ENCODE peak calls at places on chromosomes 11 and 22, in eight cellular contexts. O is fibroblast of the aortic adventitia, I is kidney, V is uterus, E is spleen, G is breast epithelium, D is brain microvascular endothelial cell, X is H1. T is an unnamed sample.

GRCh38 chr22:43305806-43306205 is 37.4 kb downstream of the SCUBE1 start:
- DNase-seq in O (no peak), I (no peak), V (no peak), E (no peak), G (no peak), D (no peak), X (no peak), T (no peak)

GRCh38 chr22:40748388-40748970 is 69.2 kb downstream of the MCHR1 start:
- DNase-seq in O (no peak), I (no peak), V (no peak), E (no peak), G (no peak), D (no peak), X (no peak), T (no peak)

GRCh38 chr11:119432484-119433368 is 9.8 kb upstream of the THY1 start:
- DNase-seq in O (peak), I (no peak), V (no peak), E (no peak), G (no peak), D (peak), X (no peak), T (peak)

GRCh38 chr11:10050561-10050960 is 243.5 kb downstream of the SBF2 start:
- DNase-seq in O (peak), I (no peak), V (no peak), E (no peak), G (no peak), D (peak), X (no peak), T (no peak)

GRCh38 chr11:76392889-76393288 is 11.8 kb downstream of the GVQW3 start:
- DNase-seq in O (no peak), I (no peak), V (no peak), E (no peak), G (no peak), D (no peak), X (no peak), T (no peak)

GRCh38 chr11:13183094-13183825 is 94.3 kb upstream of the BMAL1 start:
- DNase-seq in O (peak), I (no peak), V (no peak), E (no peak), G (no peak), D (peak), X (no peak), T (peak)

GRCh38 chr11:87038235-87038960 is 664 bp downstream of the TMEM135 start:
- DNase-seq in O (no peak), I (no peak), V (no peak), E (no peak), G (no peak), D (no peak), X (no peak), T (no peak)

GRCh38 chr11:118227865-118228785 is 3.3 kb upstream of the JAML start:
- DNase-seq in O (no peak), I (no peak), V (no peak), E (no peak), G (no peak), D (no peak), X (no peak), T (no peak)

GRCh38 chr11:35260342-35260985 is 121.5 kb downstream of the CD44 start:
- DNase-seq in O (peak), I (no peak), V (no peak), E (no peak), G (no peak), D (peak), X (no peak), T (peak)

GRCh38 chr11:96038046-96038445 is 114.1 kb upstream of the MTMR2 start:
- DNase-seq in O (no peak), I (no peak), V (no peak), E (no peak), G (no peak), D (no peak), X (no peak), T (no peak)

GRCh38 chr11:70556884-70557741 is 158.8 kb downstream of the CTTN start:
- DNase-seq in O (no peak), I (peak), V (no peak), E (no peak), G (no peak), D (no peak), X (no peak), T (no peak)

GRCh38 chr11:128336203-128336602 is 251.2 kb downstream of the ETS1 start:
- DNase-seq in O (peak), I (peak), V (peak), E (peak), G (no peak), D (peak), X (no peak), T (no peak)

GRCh38 chr11:128406365-128406706 is 181.0 kb downstream of the ETS1 start:
- DNase-seq in O (no peak), I (no peak), V (no peak), E (no peak), G (no peak), D (no peak), X (no peak), T (no peak)

GRCh38 chr11:21514298-21514697 is 678.6 kb upstream of the ANO5 start:
- DNase-seq in O (no peak), I (no peak), V (no peak), E (no peak), G (no peak), D (no peak), X (no peak), T (no peak)

GRCh38 chr11:44319552-44320288 is 9.8 kb upstream of the ALX4 start:
- DNase-seq in O (no peak), I (peak), V (no peak), E (peak), G (no peak), D (no peak), X (no peak), T (no peak)

GRCh38 chr11:69530278-69531070 is 49.0 kb downstream of the LINC01488 start:
- DNase-seq in O (no peak), I (no peak), V (peak), E (peak), G (peak), D (no peak), X (no peak), T (no peak)

GRCh38 chr11:70164705-70165104 is 38.4 kb upstream of the FADD start:
- DNase-seq in O (no peak), I (no peak), V (no peak), E (no peak), G (no peak), D (no peak), X (no peak), T (no peak)

GRCh38 chr22:39382410-39382809 is 17.2 kb upstream of the TAB1 start:
- DNase-seq in O (no peak), I (no peak), V (no peak), E (no peak), G (no peak), D (no peak), X (no peak), T (no peak)

GRCh38 chr11:77411238-77411637 is 62.7 kb downstream of the PAK1 start:
- DNase-seq in O (peak), I (peak), V (peak), E (peak), G (no peak), D (peak), X (no peak), T (no peak)

GRCh38 chr11:76702378-76703128 is 32.0 kb upstream of the LRRC32 start:
- DNase-seq in O (no peak), I (no peak), V (no peak), E (no peak), G (no peak), D (no peak), X (no peak), T (no peak)

GRCh38 chr11:9941991-9942390 is 278.1 kb downstream of the SWAP70 start:
- DNase-seq in O (no peak), I (no peak), V (no peak), E (no peak), G (no peak), D (no peak), X (no peak), T (no peak)

GRCh38 chr11:63142459-63142858 is 1.6 kb downstream of the SLC22A24 start:
- DNase-seq in O (no peak), I (no peak), V (no peak), E (no peak), G (no peak), D (no peak), X (no peak), T (no peak)

GRCh38 chr22:49107561-49107960 is 720.1 kb downstream of the BRD1 start:
- DNase-seq in O (no peak), I (peak), V (no peak), E (no peak), G (no peak), D (no peak), X (no peak), T (no peak)

GRCh38 chr11:31808268-31808667 is 2.9 kb downstream of the PAX6 start:
- DNase-seq in O (no peak), I (no peak), V (no peak), E (no peak), G (no peak), D (no peak), X (no peak), T (no peak)

GRCh38 chr11:31810779-31811647 is at the start of gene PAX6:
- DNase-seq in O (peak), I (peak), V (no peak), E (peak), G (peak), D (peak), X (no peak), T (peak)

GRCh38 chr11:31808721-31809542 is 2.2 kb downstream of the PAX6 start:
- DNase-seq in O (no peak), I (no peak), V (no peak), E (no peak), G (no peak), D (no peak), X (no peak), T (no peak)

GRCh38 chr11:31809857-31810778 is 1.0 kb downstream of the PAX6 start:
- DNase-seq in O (peak), I (peak), V (no peak), E (peak), G (peak), D (no peak), X (no peak), T (no peak)

GRCh38 chr11:31809543-31809856 is 1.6 kb downstream of the PAX6 start:
- DNase-seq in O (no peak), I (no peak), V (no peak), E (no peak), G (no peak), D (no peak), X (no peak), T (no peak)
- H3K4me3 ChIP-seq in O (no peak), I (no peak), V (no peak), E (no peak), G (no peak), D (peak), X (peak), T (peak)

DNA sequence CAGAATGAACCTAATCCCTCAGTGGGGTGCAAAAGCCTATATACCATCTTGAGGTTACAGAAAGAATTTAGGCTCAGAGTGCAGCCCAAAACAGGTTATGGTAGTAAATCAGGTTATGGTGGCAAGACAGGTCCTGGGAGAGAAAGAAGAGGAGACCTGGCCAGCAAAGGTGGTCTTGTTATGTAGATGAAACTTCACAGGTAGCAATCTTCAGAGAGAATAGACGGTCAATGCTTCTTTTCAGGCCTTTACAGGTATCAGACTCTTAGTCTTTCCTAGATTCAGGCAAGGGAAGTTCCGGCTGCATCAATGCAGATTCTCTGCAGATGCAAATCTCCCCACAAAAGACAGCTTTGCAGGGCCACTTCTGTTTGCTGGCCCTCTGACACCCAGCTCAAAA is 45.8 kb upstream of the SORL1 start:
- DNase-seq in O (no peak), I (no peak), V (no peak), E (no peak), G (no peak), D (no peak), X (peak), T (no peak)
- TF ChIP-seq CTCF in O (no peak), I (no peak), V (no peak), E (no peak), G (no peak), D (no peak), X (no peak), T (no peak)

GRCh38 chr11:914204-914603 is 3.6 kb upstream of the CHID1 start:
- DNase-seq in O (no peak), I (no peak), V (no peak), E (peak), G (no peak), D (no peak), X (no peak), T (no peak)
- H3K4me3 ChIP-seq in O (no peak), I (no peak), V (no peak), E (no peak), G (peak), D (no peak), X (no peak), T (no peak)

GRCh38 chr11:71998649-71999310 is at the start of gene IL18BP:
- DNase-seq in O (no peak), I (peak), V (no peak), E (peak), G (peak), D (no peak), X (no peak), T (no peak)
- TF ChIP-seq CTCF in O (no peak), I (no peak), V (no peak), E (no peak), G (no peak), D (no peak), X (no peak), T (no peak)

GRCh38 chr11:64185323-64186204 is at the start of gene STIP1:
- DNase-seq in O (peak), I (peak), V (peak), E (peak), G (peak), D (peak), X (peak), T (peak)
- H3K4me3 ChIP-seq in O (peak), I (peak), V (peak), E (peak), G (peak), D (peak), X (peak), T (peak)

GRCh38 chr11:73907191-73907590 is 30.4 kb downstream of the PAAF1 start:
- DNase-seq in O (peak), I (no peak), V (no peak), E (no peak), G (no peak), D (peak), X (no peak), T (no peak)
- TF ChIP-seq CTCF in O (peak), I (no peak), V (no peak), E (no peak), G (no peak), D (no peak), X (peak), T (peak)

GRCh38 chr11:115501504-115501894 is 2.7 kb downstream of the CADM1 start:
- DNase-seq in O (no peak), I (no peak), V (no peak), E (no peak), G (no peak), D (no peak), X (no peak), T (no peak)
- H3K4me3 ChIP-seq in O (no peak), I (no peak), V (no peak), E (no peak), G (no peak), D (no peak), X (peak), T (peak)

DNA sequence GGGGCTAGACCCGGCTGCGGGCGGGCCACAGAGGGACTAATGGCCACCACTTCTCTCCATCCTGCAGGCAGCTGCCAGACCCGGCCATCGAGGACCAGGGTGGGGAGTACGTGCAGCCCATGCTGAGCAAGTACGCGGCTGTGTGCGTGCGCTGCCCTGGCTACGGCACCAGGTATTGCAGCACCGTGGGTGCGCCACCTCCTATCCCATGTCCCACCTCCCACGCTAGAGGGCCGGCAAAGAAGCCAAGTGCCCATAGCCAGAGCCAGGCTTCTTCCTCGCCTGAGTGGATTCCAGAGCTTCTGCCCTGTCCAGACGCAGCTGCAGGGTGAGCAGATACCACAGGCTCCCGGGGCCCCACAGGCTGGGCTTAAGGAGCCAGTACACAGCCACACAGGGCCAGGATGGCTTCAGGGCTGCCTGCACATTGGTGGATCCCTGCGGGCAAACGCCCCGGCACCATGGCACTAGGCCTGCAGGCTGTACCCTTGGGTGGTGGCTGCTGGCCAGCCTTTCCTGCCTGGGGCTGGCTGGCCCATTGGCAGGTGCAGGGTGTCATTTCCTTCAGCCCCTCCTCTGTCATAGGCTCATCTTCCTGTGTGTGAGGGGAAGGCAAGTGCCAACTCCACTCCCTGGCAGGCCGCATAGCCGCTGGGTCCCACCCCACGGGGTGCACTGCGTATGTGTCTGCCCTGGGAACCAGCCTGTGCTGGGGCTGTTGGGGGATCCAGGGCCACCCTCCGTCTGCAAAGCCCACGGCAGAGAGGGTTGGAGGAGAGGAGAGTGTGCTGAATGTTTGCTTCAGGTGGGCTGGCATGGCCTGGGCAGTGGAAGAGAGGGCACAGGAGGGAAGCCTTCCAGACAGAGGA is 16.5 kb upstream of the DGCR8 start:
- DNase-seq in O (no peak), I (no peak), V (no peak), E (no peak), G (no peak), D (no peak), X (no peak), T (no peak)
- TF ChIP-seq CTCF in O (no peak), I (no peak), V (no peak), E (no peak), G (peak), D (no peak), X (peak), T (no peak)

T was measured in astrocyte of the cerebellum.